ENCODE peak calls at places on chromosomes 2 and 18, in nine cellular contexts. L is cardiac muscle cell; X is GM12878; V is tibial nerve; F is K562; K is effector memory CD4-positive, alpha-beta T cell; P is WERI-Rb-1; N is CD4-positive, alpha-beta memory T cell; Q is upper lobe of right lung. A is an unnamed sample.

GRCh38 chr2:198327526-198327925 is 523.1 kb downstream of the PLCL1 start:
- DNase-seq in L (no peak), X (no peak), V (no peak), F (no peak), K (no peak), P (no peak), N (no peak), Q (no peak), A (no peak)

GRCh38 chr2:139218181-139218580 is 438.0 kb upstream of the NXPH2 start:
- DNase-seq in L (no peak), X (no peak), V (no peak), F (no peak), K (no peak), P (no peak), N (no peak), Q (no peak), A (no peak)

GRCh38 chr2:96523659-96524481 is 12.7 kb upstream of the ARID5A start:
- DNase-seq in L (no peak), X (no peak), V (no peak), F (no peak), K (no peak), P (no peak), N (peak; percentile 21), Q (peak; percentile 48), A (no peak)

GRCh38 chr2:198214108-198214736 is 409.8 kb downstream of the PLCL1 start:
- DNase-seq in L (no peak), X (no peak), V (no peak), F (no peak), K (no peak), P (no peak), N (no peak), Q (no peak), A (no peak)

GRCh38 chr2:237336131-237336530 is 77.8 kb downstream of the COL6A3 start:
- DNase-seq in L (no peak), X (no peak), V (no peak), F (no peak), K (no peak), P (no peak), N (no peak), Q (no peak), A (no peak)

GRCh38 chr2:69567157-69567908 is 76.2 kb downstream of the AAK1 start:
- DNase-seq in L (no peak), X (no peak), V (no peak), F (no peak), K (no peak), P (no peak), N (no peak), Q (no peak), A (no peak)

GRCh38 chr18:79953921-79954651 is 2.6 kb upstream of the SLC66A2 start:
- DNase-seq in L (no peak), X (no peak), V (no peak), F (peak; percentile 16), K (no peak), P (no peak), N (no peak), Q (no peak), A (peak; percentile 81)

GRCh38 chr2:33321236-33321731 is 155.2 kb upstream of the RASGRP3 start:
- DNase-seq in L (no peak), X (peak; percentile 2), V (no peak), F (no peak), K (no peak), P (no peak), N (no peak), Q (no peak), A (no peak)

GRCh38 chr2:226796012-226796839 is 3.4 kb downstream of the IRS1 start:
- DNase-seq in L (no peak), X (no peak), V (no peak), F (no peak), K (no peak), P (no peak), N (no peak), Q (no peak), A (no peak)

GRCh38 chr2:64220906-64221659 is 76.9 kb upstream of the PELI1 start:
- DNase-seq in L (no peak), X (no peak), V (no peak), F (no peak), K (no peak), P (no peak), N (no peak), Q (no peak), A (no peak)

GRCh38 chr2:216372761-216373291 is 543 bp upstream of the MARCHF4 start:
- DNase-seq in L (no peak), X (no peak), V (no peak), F (no peak), K (no peak), P (no peak), N (no peak), Q (no peak), A (no peak)

GRCh38 chr2:231687133-231687852 is 21.0 kb upstream of the PTMA start:
- DNase-seq in L (peak; percentile 84), X (no peak), V (no peak), F (peak; percentile 83), K (peak; percentile 24), P (peak; percentile 93), N (peak; percentile 57), Q (peak; percentile 89), A (peak; percentile 69)

GRCh38 chr2:1509271-1509995 is 96.2 kb downstream of the TPO start:
- DNase-seq in L (no peak), X (no peak), V (no peak), F (no peak), K (no peak), P (no peak), N (peak; percentile 67), Q (peak; percentile 44), A (no peak)

GRCh38 chr2:161522796-161523195 is 101.4 kb upstream of the SLC4A10 start:
- DNase-seq in L (no peak), X (no peak), V (no peak), F (no peak), K (no peak), P (no peak), N (no peak), Q (no peak), A (no peak)

GRCh38 chr18:36300211-36300610 is 2.7 kb downstream of the FHOD3 start:
- DNase-seq in L (no peak), X (no peak), V (no peak), F (no peak), K (no peak), P (no peak), N (no peak), Q (no peak), A (no peak)

GRCh38 chr2:174527959-174528358 is 41.1 kb upstream of the GPR155 start:
- DNase-seq in L (no peak), X (no peak), V (no peak), F (no peak), K (no peak), P (no peak), N (no peak), Q (no peak), A (no peak)

GRCh38 chr2:174192664-174193063 is 55.7 kb downstream of the OLA1 start:
- DNase-seq in L (no peak), X (no peak), V (no peak), F (no peak), K (no peak), P (no peak), N (no peak), Q (no peak), A (no peak)

GRCh38 chr2:204691911-204692510 is 146.7 kb downstream of the PARD3B start:
- DNase-seq in L (peak; percentile 80), X (no peak), V (peak; percentile 78), F (peak; percentile 58), K (no peak), P (peak; percentile 58), N (peak; percentile 20), Q (no peak), A (peak; percentile 58)

GRCh38 chr2:10178751-10179150 is 56.2 kb downstream of the RRM2 start:
- DNase-seq in L (no peak), X (no peak), V (no peak), F (no peak), K (no peak), P (no peak), N (no peak), Q (no peak), A (no peak)

GRCh38 chr2:10172033-10172865 is 49.7 kb downstream of the RRM2 start:
- DNase-seq in L (no peak), X (no peak), V (no peak), F (no peak), K (no peak), P (no peak), N (no peak), Q (no peak), A (no peak)

GRCh38 chr2:10173258-10174005 is 50.9 kb downstream of the RRM2 start:
- DNase-seq in L (no peak), X (no peak), V (no peak), F (no peak), K (no peak), P (no peak), N (no peak), Q (no peak), A (no peak)

GRCh38 chr2:10174173-10174572 is 51.6 kb downstream of the RRM2 start:
- DNase-seq in L (no peak), X (no peak), V (no peak), F (no peak), K (no peak), P (no peak), N (no peak), Q (no peak), A (no peak)

DNA sequence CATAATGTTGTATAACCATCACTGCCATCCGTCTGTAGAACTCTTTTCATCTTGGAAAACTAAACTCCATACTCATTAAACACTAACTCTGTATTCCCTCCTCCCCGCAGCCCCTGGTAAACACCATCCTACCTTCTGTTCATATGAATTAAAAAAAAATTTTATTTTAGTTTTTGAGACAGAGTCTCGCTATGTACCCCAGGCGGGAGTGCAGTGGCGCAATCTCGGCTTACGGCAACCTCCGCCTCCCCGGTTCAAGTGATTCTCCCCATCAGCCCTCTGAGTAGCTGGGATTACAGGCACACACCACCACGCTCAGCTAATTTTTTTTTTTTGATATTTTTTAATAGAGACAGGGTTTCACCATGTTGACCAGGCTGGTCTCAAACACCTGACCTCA is 52.9 kb downstream of the RRM2 start:
- DNase-seq in L (no peak), X (no peak), V (no peak), F (no peak), K (no peak), P (no peak), N (no peak), Q (no peak), A (no peak)
- H3K27me3 ChIP-seq in L (no peaks in the 10 kb centered on the region), X (no peaks in the 10 kb centered on the region), V (no peaks in the 10 kb centered on the region), F (no peaks in the 10 kb centered on the region), K (no peaks in the 10 kb centered on the region), P (no peaks in the 10 kb centered on the region), N (no peaks in the 10 kb centered on the region), Q (no peaks in the 10 kb centered on the region), A (no peaks in the 10 kb centered on the region)

GRCh38 chr2:239297142-239298125 is 103.4 kb downstream of the HDAC4 start:
- DNase-seq in L (no peak), X (no peak), V (no peak), F (no peak), K (no peak), P (no peak), N (peak; percentile 29), Q (peak; percentile 52), A (no peak)
- H3K4me3 ChIP-seq in L (no peak overlapping the region), X (no peak overlapping the region), V (no peak overlapping the region), F (no peak overlapping the region), K (peak overlapping the region; percentile 51), P (no peak overlapping the region), N (peak overlapping the region; percentile 58), Q (no peak overlapping the region), A (no peak overlapping the region)

GRCh38 chr18:51659781-51660180 is 462.3 kb upstream of the MEX3C start:
- DNase-seq in L (no peak), X (no peak), V (no peak), F (no peak), K (no peak), P (peak; percentile 91), N (no peak), Q (no peak), A (no peak)
- H3K27me3 ChIP-seq in L (no peaks in the 10 kb centered on the region), X (no peaks in the 10 kb centered on the region), V (no peaks in the 10 kb centered on the region), F (no peaks in the 10 kb centered on the region), K (no peaks in the 10 kb centered on the region), P (no peaks in the 10 kb centered on the region), N (no peaks in the 10 kb centered on the region), Q (no peaks in the 10 kb centered on the region), A (no peaks in the 10 kb centered on the region)

GRCh38 chr2:127843677-127844076 is 14.3 kb downstream of the POLR2D start:
- DNase-seq in L (no peak), X (no peak), V (no peak), F (no peak), K (no peak), P (no peak), N (no peak), Q (no peak), A (no peak)
- H3K4me3 ChIP-seq in L (no peak overlapping the region), X (no peak overlapping the region), V (no peak overlapping the region), F (no peak overlapping the region), K (no peak overlapping the region), P (no peak overlapping the region), N (no peak overlapping the region), Q (no peak overlapping the region), A (no peak overlapping the region)